ENCODE peak calls at places on chromosome 11, in six cellular contexts. E is WTC11, M is AG10803, Q is HCEC 1CT, G is GM19239, F is AG08395. P is an unnamed sample.
A peak's percentile ranks its signal among the peaks of the same experiment; 100 is the strongest.

GRCh38 chr11:112834277-112834755 is 126.9 kb upstream of the NCAM1 start:
- DNase-seq in E (no peak), M (no peak), Q (no peak), G (no peak), F (no peak), P (no peak)

GRCh38 chr11:93585758-93586157 is 42.6 kb upstream of the SMCO4 start:
- DNase-seq in E (no peak), M (peak; percentile 86), Q (peak; percentile 90), G (no peak), F (peak; percentile 83), P (no peak)

GRCh38 chr11:132300283-132300682 is 929.9 kb downstream of the NTM start:
- DNase-seq in E (peak; percentile 36), M (no peak), Q (no peak), G (no peak), F (peak; percentile 26), P (no peak)

GRCh38 chr11:67268036-67268683 is 1.9 kb downstream of the GRK2 start:
- DNase-seq in E (no peak), M (no peak), Q (no peak), G (peak; percentile 75), F (no peak), P (peak; percentile 85)

GRCh38 chr11:30811226-30811625 is 225.1 kb upstream of the MPPED2 start:
- DNase-seq in E (no peak), M (no peak), Q (no peak), G (no peak), F (no peak), P (no peak)

GRCh38 chr11:45432910-45433309 is 146.8 kb upstream of the SYT13 start:
- DNase-seq in E (no peak), M (no peak), Q (no peak), G (no peak), F (no peak), P (no peak)

GRCh38 chr11:31702966-31703365 is 108.2 kb downstream of the PAX6 start:
- DNase-seq in E (no peak), M (peak; percentile 19), Q (peak; percentile 54), G (no peak), F (peak; percentile 19), P (no peak)

GRCh38 chr11:59641156-59641555 is 25.6 kb upstream of the OSBP start:
- DNase-seq in E (no peak), M (no peak), Q (peak; percentile 25), G (no peak), F (peak; percentile 7), P (no peak)

GRCh38 chr11:109123811-109124787 is 297.9 kb upstream of the C11orf87 start:
- DNase-seq in E (peak; percentile 56), M (peak; percentile 52), Q (no peak), G (no peak), F (peak; percentile 53), P (no peak)

GRCh38 chr11:125401746-125402145 is 94.3 kb downstream of the FEZ1 start:
- DNase-seq in E (peak; percentile 53), M (peak; percentile 37), Q (no peak), G (no peak), F (no peak), P (no peak)

GRCh38 chr11:75516886-75517285 is 8.9 kb downstream of the GDPD5 start:
- DNase-seq in E (no peak), M (no peak), Q (no peak), G (no peak), F (no peak), P (no peak)

GRCh38 chr11:17734986-17735822 is 623 bp downstream of the KCNC1 start:
- DNase-seq in E (peak; percentile 77), M (peak; percentile 58), Q (no peak), G (peak; percentile 62), F (peak; percentile 84), P (peak; percentile 39)

GRCh38 chr11:103842795-103843194 is 193.6 kb upstream of the DDI1 start:
- DNase-seq in E (no peak), M (peak; percentile 79), Q (peak; percentile 64), G (no peak), F (peak; percentile 29), P (no peak)

GRCh38 chr11:12269104-12269441 is 108.3 kb upstream of the PARVA start:
- DNase-seq in E (no peak), M (peak; percentile 25), Q (peak; percentile 55), G (no peak), F (peak; percentile 66), P (no peak)

GRCh38 chr11:102653744-102654291 is 28.7 kb upstream of the MMP20 start:
- DNase-seq in E (no peak), M (no peak), Q (peak; percentile 36), G (no peak), F (no peak), P (peak; percentile 15)

GRCh38 chr11:2164861-2165555 is 4.0 kb upstream of the INS start:
- DNase-seq in E (no peak), M (no peak), Q (no peak), G (no peak), F (no peak), P (no peak)

GRCh38 chr11:36433896-36434295 is 76.2 kb downstream of the TRAF6 start:
- DNase-seq in E (no peak), M (no peak), Q (no peak), G (no peak), F (no peak), P (no peak)

GRCh38 chr11:31656051-31656450 is 146.5 kb downstream of the ELP4 start:
- DNase-seq in E (no peak), M (peak; percentile 33), Q (peak; percentile 25), G (no peak), F (no peak), P (no peak)

GRCh38 chr11:95916049-95916448 is 7.9 kb downstream of the MTMR2 start:
- DNase-seq in E (no peak), M (no peak), Q (no peak), G (no peak), F (no peak), P (no peak)

GRCh38 chr11:128701086-128701485 is 7.2 kb downstream of the FLI1 start:
- DNase-seq in E (no peak), M (peak; percentile 60), Q (no peak), G (no peak), F (peak; percentile 43), P (no peak)

GRCh38 chr11:120130991-120131760 is 6.7 kb downstream of the TRIM29 start:
- DNase-seq in E (no peak), M (no peak), Q (no peak), G (no peak), F (no peak), P (no peak)

GRCh38 chr11:45660717-45661416 is 4.6 kb downstream of the CHST1 start:
- DNase-seq in E (no peak), M (no peak), Q (no peak), G (no peak), F (no peak), P (no peak)

GRCh38 chr11:69799582-69799981 is 19.6 kb downstream of the FGF3 start:
- DNase-seq in E (no peak), M (no peak), Q (no peak), G (no peak), F (no peak), P (no peak)

GRCh38 chr11:76793834-76794291 is 10.7 kb downstream of the TSKU start:
- DNase-seq in E (no peak), M (no peak), Q (no peak), G (no peak), F (no peak), P (no peak)

GRCh38 chr11:96341237-96342130 is 1.5 kb downstream of the MAML2 start:
- DNase-seq in E (peak; percentile 46), M (peak; percentile 56), Q (peak; percentile 68), G (no peak), F (peak; percentile 64), P (peak; percentile 86)

GRCh38 chr11:94641167-94641761 is 74.1 kb downstream of the PIWIL4 start:
- DNase-seq in E (no peak), M (peak; percentile 49), Q (no peak), G (no peak), F (peak; percentile 7), P (no peak)

GRCh38 chr11:47282462-47282861 is 12.5 kb downstream of the MADD start:
- DNase-seq in E (no peak), M (no peak), Q (no peak), G (no peak), F (no peak), P (no peak)

GRCh38 chr11:79237676-79238075 is 203.2 kb downstream of the TENM4 start:
- DNase-seq in E (no peak), M (peak; percentile 97), Q (peak; percentile 31), G (no peak), F (peak; percentile 84), P (no peak)

GRCh38 chr11:7239877-7240276 is 11.8 kb upstream of the SYT9 start:
- DNase-seq in E (no peak), M (no peak), Q (no peak), G (no peak), F (no peak), P (no peak)

GRCh38 chr11:122750047-122750446 is 88.3 kb upstream of the CRTAM start:
- DNase-seq in E (no peak), M (no peak), Q (no peak), G (no peak), F (no peak), P (no peak)

GRCh38 chr11:10298342-10298741 is 4.3 kb upstream of the SBF2 start:
- DNase-seq in E (no peak), M (peak; percentile 85), Q (peak; percentile 94), G (no peak), F (no peak), P (peak; percentile 55)

GRCh38 chr11:78929906-78930220 is 355.2 kb upstream of the NARS2 start:
- DNase-seq in E (no peak), M (no peak), Q (no peak), G (no peak), F (no peak), P (no peak)

GRCh38 chr11:75024764-75025211 is 36.1 kb downstream of the NEU3 start:
- DNase-seq in E (no peak), M (peak; percentile 32), Q (no peak), G (no peak), F (no peak), P (no peak)

P was measured in GM06990.